ENCODE peak calls at places on chromosomes 16 and 17, in six cellular contexts. U is K562, K is GM12878, P is HepG2, W is HCT116, H is H1. Z is an unnamed sample. For H3K9me3 and H3K27me3, the result is how much of the 10 kb centered on the place peaks cover.

GRCh38 chr17:58335061-58335731 is 6.6 kb upstream of the TSPOAP1 start:
- DNase-seq in U (no peak), K (no peak), P (no peak), W (no peak), H (no peak), Z (no peak)

GRCh38 chr16:17251496-17251895 is 219.3 kb downstream of the XYLT1 start:
- DNase-seq in U (no peak), K (no peak), P (no peak), W (no peak), H (no peak), Z (no peak)

GRCh38 chr17:16918443-16918842 is 53.5 kb downstream of the TNFRSF13B start:
- DNase-seq in U (no peak), K (no peak), P (no peak), W (no peak), H (no peak), Z (no peak)

GRCh38 chr16:4785758-4786433 is 2.2 kb downstream of the SEPTIN12 start:
- DNase-seq in U (no peak), K (no peak), P (no peak), W (no peak), H (no peak), Z (no peak)

GRCh38 chr16:69105501-69106361 is at the start of gene HAS3:
- DNase-seq in U (peak), K (no peak), P (peak), W (peak), H (peak), Z (peak)

GRCh38 chr17:12472613-12473173 is 193.0 kb upstream of the MYOCD start:
- DNase-seq in U (no peak), K (no peak), P (no peak), W (no peak), H (no peak), Z (no peak)

GRCh38 chr17:43019418-43019817 is 2.8 kb downstream of the VAT1 start:
- DNase-seq in U (peak), K (no peak), P (no peak), W (no peak), H (no peak), Z (no peak)

GRCh38 chr16:15899538-15900100 is 11.2 kb upstream of the CEP20 start:
- DNase-seq in U (peak), K (peak), P (peak), W (peak), H (no peak), Z (no peak)

GRCh38 chr16:24075929-24076716 is 180.0 kb upstream of the CACNG3 start:
- DNase-seq in U (peak), K (peak), P (no peak), W (peak), H (no peak), Z (peak)

GRCh38 chr17:8649157-8650118 is 18.9 kb upstream of the MYH10 start:
- DNase-seq in U (no peak), K (no peak), P (no peak), W (no peak), H (no peak), Z (no peak)

GRCh38 chr16:990516-991291 is 9.1 kb downstream of the SOX8 start:
- DNase-seq in U (no peak), K (no peak), P (no peak), W (no peak), H (no peak), Z (no peak)

GRCh38 chr17:29633886-29634285 is 11.2 kb upstream of the CORO6 start:
- DNase-seq in U (no peak), K (no peak), P (no peak), W (no peak), H (no peak), Z (peak)

GRCh38 chr16:74679983-74680382 is 13.3 kb upstream of the RFWD3 start:
- DNase-seq in U (no peak), K (no peak), P (peak), W (no peak), H (no peak), Z (no peak)

GRCh38 chr17:5819921-5820685 is 235.8 kb upstream of the NLRP1 start:
- DNase-seq in U (no peak), K (no peak), P (no peak), W (no peak), H (no peak), Z (no peak)

GRCh38 chr17:39672522-39673334 is 4.5 kb downstream of the PNMT start:
- DNase-seq in U (no peak), K (no peak), P (no peak), W (no peak), H (no peak), Z (no peak)

GRCh38 chr17:78995761-78996451 is 13.7 kb downstream of the CANT1 start:
- DNase-seq in U (no peak), K (no peak), P (no peak), W (no peak), H (no peak), Z (no peak)

GRCh38 chr16:79871906-79872305 is 271.4 kb upstream of the MAF start:
- DNase-seq in U (no peak), K (no peak), P (no peak), W (no peak), H (no peak), Z (no peak)

GRCh38 chr17:19328441-19329061 is 34.0 kb downstream of the B9D1 start:
- DNase-seq in U (no peak), K (no peak), P (no peak), W (no peak), H (no peak), Z (no peak)

GRCh38 chr16:47129755-47130435 is 13.8 kb downstream of the NETO2 start:
- DNase-seq in U (no peak), K (no peak), P (no peak), W (no peak), H (no peak), Z (no peak)

GRCh38 chr17:73760186-73760758 is 116.0 kb upstream of the SDK2 start:
- DNase-seq in U (peak), K (no peak), P (no peak), W (no peak), H (peak), Z (no peak)

GRCh38 chr17:30505868-30506417 is 28.7 kb downstream of the GOSR1 start:
- DNase-seq in U (no peak), K (no peak), P (no peak), W (no peak), H (no peak), Z (no peak)

GRCh38 chr17:17575360-17576251 is 15.9 kb downstream of the PEMT start:
- DNase-seq in U (no peak), K (no peak), P (no peak), W (no peak), H (no peak), Z (no peak)

GRCh38 chr17:33667052-33667509 is 374.0 kb upstream of the ASIC2 start:
- DNase-seq in U (peak), K (peak), P (no peak), W (no peak), H (no peak), Z (no peak)

GRCh38 chr17:60491771-60492170 is 34.3 kb downstream of the APPBP2 start:
- DNase-seq in U (no peak), K (no peak), P (no peak), W (no peak), H (peak), Z (no peak)

GRCh38 chr16:35252356-35252936 is 1793.0 kb downstream of the TP53TG3F start:
- DNase-seq in U (no peak), K (no peak), P (no peak), W (no peak), H (no peak), Z (no peak)

DNA sequence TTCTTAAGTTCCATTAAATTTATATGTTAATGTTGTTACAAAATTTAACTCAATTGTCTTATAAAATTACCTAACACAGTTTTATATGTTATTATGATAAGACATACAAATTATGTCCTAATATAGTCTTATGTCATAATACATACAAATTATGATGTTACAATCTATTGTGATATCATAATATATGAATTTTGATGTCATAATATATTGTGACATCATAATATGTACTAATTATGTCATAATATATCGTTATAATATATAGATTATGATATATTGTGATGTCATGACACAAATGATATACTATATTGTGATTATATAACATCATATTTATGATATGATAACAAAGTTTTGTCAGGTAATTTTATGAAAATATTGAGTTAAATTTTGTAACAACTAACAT is 1789.6 kb downstream of the TP53TG3F start:
- DNase-seq in U (no peak), K (no peak), P (no peak), W (no peak), H (no peak), Z (no peak)
- H3K9me3 ChIP-seq in U (under half), K (under half), P (half or more), W (under half), H (half or more), Z (under half)

GRCh38 chr17:28031174-28031573 is 11.3 kb upstream of the NLK start:
- DNase-seq in U (no peak), K (no peak), P (no peak), W (no peak), H (no peak), Z (no peak)

GRCh38 chr17:28038802-28039600 is 3.5 kb upstream of the NLK start:
- DNase-seq in U (no peak), K (no peak), P (no peak), W (no peak), H (no peak), Z (no peak)

GRCh38 chr17:28029033-28029432 is 13.4 kb upstream of the NLK start:
- DNase-seq in U (peak), K (no peak), P (no peak), W (no peak), H (no peak), Z (no peak)

GRCh38 chr17:28030386-28030785 is 12.1 kb upstream of the NLK start:
- DNase-seq in U (no peak), K (no peak), P (peak), W (no peak), H (no peak), Z (no peak)

DNA sequence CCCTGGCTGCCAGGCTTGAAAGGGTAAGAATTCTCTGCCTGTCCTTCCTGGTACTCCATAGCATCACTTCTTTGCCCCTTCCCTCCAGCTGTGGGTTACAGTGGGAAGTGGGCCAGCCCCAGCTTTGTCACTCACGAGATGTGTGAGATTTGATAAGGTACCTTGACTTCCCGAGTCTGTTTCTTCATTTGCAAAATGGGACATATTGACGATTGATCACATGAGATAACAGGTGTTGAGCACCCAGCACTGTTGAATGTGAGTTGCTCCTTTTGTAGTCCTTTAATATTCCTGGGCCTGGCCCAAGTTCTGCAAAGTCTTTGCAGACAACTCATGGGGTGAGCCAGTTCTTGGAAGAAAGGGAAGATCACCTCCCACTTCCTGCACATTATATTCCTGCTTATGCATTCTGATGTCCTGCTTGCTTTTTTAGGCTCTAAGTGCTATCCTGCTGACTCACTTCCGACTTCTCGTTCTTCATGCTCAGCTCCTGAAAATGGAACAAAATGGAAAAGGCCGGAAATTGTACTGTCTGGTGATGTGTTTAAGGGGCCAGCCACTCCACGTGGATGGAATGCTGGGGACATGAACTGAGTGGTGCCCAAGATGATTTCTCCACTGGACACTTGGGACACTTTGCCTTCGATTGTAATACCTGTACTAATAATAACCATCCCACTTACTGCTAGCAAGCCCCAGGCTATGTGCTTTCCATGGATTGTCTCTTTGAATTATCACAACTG is 8.3 kb upstream of the NLK start:
- DNase-seq in U (peak), K (no peak), P (no peak), W (no peak), H (no peak), Z (no peak)
- TF ChIP-seq ZNF274 in U (no peak), K (no peak), P (no peak), W (no peak), H (no peak), Z (no peak)

GRCh38 chr16:50591209-50591608 is 43.0 kb downstream of the NKD1 start:
- DNase-seq in U (no peak), K (no peak), P (no peak), W (no peak), H (no peak), Z (no peak)
- H3K27me3 ChIP-seq in U (under half), K (under half), P (under half), W (under half), H (under half), Z (under half)

DNA sequence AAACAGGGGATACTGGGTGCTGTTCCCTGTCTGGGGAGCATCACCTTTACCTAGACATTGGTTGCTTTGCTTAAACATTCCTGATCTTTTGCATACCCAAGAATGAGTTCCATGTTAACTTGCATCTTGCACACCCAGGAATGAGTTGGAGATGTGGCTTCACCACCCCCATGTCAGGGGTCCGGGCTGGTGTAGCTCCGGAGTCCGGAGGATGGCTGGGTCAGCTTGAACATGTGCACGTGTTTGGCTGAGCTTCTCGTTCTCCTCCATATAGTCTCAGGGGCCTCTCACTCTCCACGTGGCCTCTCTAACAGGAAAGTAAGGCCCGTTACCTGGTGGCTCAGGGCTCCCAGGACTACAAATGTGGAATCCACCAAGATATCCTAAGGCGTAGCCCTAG is 18.2 kb upstream of the AMZ2 start:
- DNase-seq in U (no peak), K (no peak), P (no peak), W (no peak), H (no peak), Z (no peak)
- H3K9me3 ChIP-seq in U (under half), K (under half), P (under half), W (under half), H (under half), Z (under half)

GRCh38 chr17:75632428-75632827 is 806 bp upstream of the SMIM5 start:
- DNase-seq in U (no peak), K (no peak), P (no peak), W (no peak), H (no peak), Z (no peak)

GRCh38 chr17:75633484-75634375 is 496 bp downstream of the SMIM5 start:
- DNase-seq in U (peak), K (no peak), P (peak), W (peak), H (peak), Z (peak)

GRCh38 chr17:75634376-75634740 is 1.1 kb downstream of the SMIM5 start:
- DNase-seq in U (no peak), K (no peak), P (no peak), W (no peak), H (no peak), Z (no peak)

GRCh38 chr17:75631353-75631752 is 1.9 kb upstream of the SMIM5 start:
- DNase-seq in U (no peak), K (no peak), P (no peak), W (no peak), H (no peak), Z (no peak)

GRCh38 chr17:75632863-75633483 is at the start of gene SMIM5:
- DNase-seq in U (peak), K (no peak), P (peak), W (peak), H (peak), Z (peak)
- TF ChIP-seq ZNF274 in U (no peak), K (no peak), P (no peak), W (no peak), H (no peak), Z (no peak)